ENCODE peak calls at places on chromosomes 16 and 17, in seven cellular contexts. O is IMR-90, W is H9, G is H1, F is mesenchymal stem cell, Z is neuronal stem cell, E is trophoblast cell. R is an unnamed sample.

GRCh38 chr16:88815901-88816589 is 4.3 kb upstream of the APRT start:
- DNase-seq in F (peak), O (no peak), W (peak), G (peak), E (peak), Z (no peak), R (no peak)

GRCh38 chr16:22945361-22945760 is 131.4 kb downstream of the HS3ST2 start:
- DNase-seq in O (no peak), W (no peak), E (no peak), G (no peak), F (no peak), Z (no peak), R (peak)

GRCh38 chr16:1408171-1408837 is 6.2 kb downstream of the UNKL start:
- DNase-seq in W (peak), F (peak), G (peak), Z (peak), E (peak), O (peak), R (peak)

GRCh38 chr17:78953356-78954350 is 26.1 kb downstream of the LGALS3BP start:
- DNase-seq in G (no peak), F (no peak), E (no peak), O (no peak), W (peak), Z (no peak), R (no peak)

GRCh38 chr16:69718365-69718764 is 8.0 kb downstream of the NQO1 start:
- DNase-seq in W (no peak), Z (no peak), O (no peak), G (no peak), E (no peak), F (no peak), R (no peak)

GRCh38 chr16:58176608-58177346 is 21.1 kb downstream of the CSNK2A2 start:
- DNase-seq in Z (no peak), E (no peak), F (no peak), G (no peak), W (no peak), O (no peak), R (no peak)

GRCh38 chr16:67015317-67015731 is 13.6 kb upstream of the CBFB start:
- DNase-seq in Z (no peak), F (no peak), W (no peak), G (no peak), E (no peak), O (no peak), R (no peak)

GRCh38 chr16:76956801-76957200 is 234.2 kb upstream of the MON1B start:
- DNase-seq in Z (no peak), O (no peak), W (no peak), F (no peak), E (peak), G (no peak), R (no peak)

GRCh38 chr16:49930841-49931240 is 74.9 kb upstream of the ZNF423 start:
- DNase-seq in F (no peak), Z (no peak), O (no peak), E (no peak), G (no peak), W (no peak), R (no peak)

GRCh38 chr16:29899516-29900101 is at the start of gene SEZ6L2:
- DNase-seq in Z (peak), G (peak), O (peak), F (peak), E (peak), W (peak), R (peak)

GRCh38 chr17:74259667-74260524 is 14.1 kb upstream of the DNAI2 start:
- DNase-seq in G (peak), E (no peak), W (peak), O (no peak), F (no peak), Z (no peak), R (peak)

GRCh38 chr16:27769561-27770222 is 219.7 kb downstream of the KATNIP start:
- DNase-seq in W (no peak), G (no peak), E (peak), F (no peak), Z (no peak), O (peak), R (peak)

GRCh38 chr16:49516382-49517036 is 142.9 kb downstream of the C16orf78 start:
- DNase-seq in G (no peak), E (peak), W (no peak), F (no peak), Z (no peak), O (no peak), R (no peak)

GRCh38 chr16:54342966-54343365 is 56.4 kb upstream of the IRX3 start:
- DNase-seq in E (peak), Z (no peak), O (no peak), G (no peak), F (no peak), W (no peak), R (no peak)

GRCh38 chr17:37830151-37830993 is 85.5 kb upstream of the HNF1B start:
- DNase-seq in G (no peak), O (no peak), E (no peak), Z (no peak), W (no peak), F (no peak), R (no peak)

GRCh38 chr16:67284699-67285646 is 5.6 kb downstream of the PLEKHG4 start:
- DNase-seq in Z (peak), W (peak), F (peak), E (peak), O (peak), G (peak), R (peak)

GRCh38 chr17:44383363-44383762 is 6.1 kb downstream of the ITGA2B start:
- DNase-seq in E (no peak), G (no peak), W (no peak), Z (no peak), F (no peak), O (no peak), R (no peak)

GRCh38 chr17:74354123-74354522 is 7.5 kb downstream of the BTBD17 start:
- DNase-seq in O (no peak), G (peak), Z (peak), E (no peak), F (no peak), W (peak), R (peak)

GRCh38 chr17:62126292-62126691 is 61.2 kb upstream of the MED13 start:
- DNase-seq in Z (no peak), G (no peak), F (no peak), E (no peak), W (no peak), O (no peak), R (no peak)

GRCh38 chr16:60151987-60152386 is 1417.9 kb upstream of the GOT2 start:
- DNase-seq in O (no peak), Z (no peak), G (no peak), F (no peak), W (no peak), E (no peak), R (no peak)

GRCh38 chr16:21222495-21223337 is 10.8 kb upstream of the ANKS4B start:
- DNase-seq in W (no peak), O (no peak), Z (no peak), G (no peak), E (peak), F (no peak), R (peak)

GRCh38 chr17:37255434-37255833 is 120.4 kb upstream of the C17orf78 start:
- DNase-seq in F (no peak), W (no peak), E (no peak), O (no peak), G (no peak), Z (no peak), R (no peak)

GRCh38 chr17:77735341-77736206 is 222.9 kb upstream of the TNRC6C start:
- DNase-seq in W (peak), G (no peak), Z (no peak), E (no peak), O (no peak), F (no peak), R (peak)

GRCh38 chr17:78875738-78876597 is 27.0 kb downstream of the CEP295NL start:
- DNase-seq in E (no peak), Z (no peak), G (no peak), O (peak), W (no peak), F (peak), R (no peak)

GRCh38 chr17:38705803-38706624 is 941 bp downstream of the MLLT6 start:
- DNase-seq in Z (peak), O (no peak), G (peak), E (peak), F (peak), W (peak), R (peak)

GRCh38 chr16:53509906-53510703 is 7.1 kb upstream of the AKTIP start:
- DNase-seq in O (peak), Z (peak), E (peak), F (peak), G (peak), W (peak), R (peak)

GRCh38 chr16:58299757-58300349 is 5.0 kb upstream of the PRSS54 start:
- DNase-seq in G (peak), E (peak), O (peak), W (peak), Z (no peak), F (no peak), R (peak)

GRCh38 chr16:57141822-57142631 is 43.8 kb downstream of the PSME3IP1 start:
- DNase-seq in O (no peak), F (no peak), E (no peak), G (no peak), W (no peak), Z (no peak), R (no peak)

GRCh38 chr17:55124730-55125129 is 140.0 kb upstream of the HLF start:
- DNase-seq in F (no peak), G (no peak), E (no peak), Z (no peak), O (no peak), W (no peak), R (no peak)

GRCh38 chr16:79869304-79870015 is 268.9 kb upstream of the MAF start:
- DNase-seq in Z (no peak), F (no peak), W (no peak), G (no peak), E (no peak), O (no peak), R (no peak)

GRCh38 chr17:83057793-83058477 is 21.5 kb upstream of the METRNL start:
- DNase-seq in E (no peak), G (no peak), F (no peak), W (no peak), Z (no peak), O (no peak), R (no peak)

GRCh38 chr16:908526-909155 is 62.1 kb downstream of the LMF1 start:
- DNase-seq in G (no peak), O (no peak), Z (no peak), F (no peak), W (no peak), E (peak), R (no peak)

DNA sequence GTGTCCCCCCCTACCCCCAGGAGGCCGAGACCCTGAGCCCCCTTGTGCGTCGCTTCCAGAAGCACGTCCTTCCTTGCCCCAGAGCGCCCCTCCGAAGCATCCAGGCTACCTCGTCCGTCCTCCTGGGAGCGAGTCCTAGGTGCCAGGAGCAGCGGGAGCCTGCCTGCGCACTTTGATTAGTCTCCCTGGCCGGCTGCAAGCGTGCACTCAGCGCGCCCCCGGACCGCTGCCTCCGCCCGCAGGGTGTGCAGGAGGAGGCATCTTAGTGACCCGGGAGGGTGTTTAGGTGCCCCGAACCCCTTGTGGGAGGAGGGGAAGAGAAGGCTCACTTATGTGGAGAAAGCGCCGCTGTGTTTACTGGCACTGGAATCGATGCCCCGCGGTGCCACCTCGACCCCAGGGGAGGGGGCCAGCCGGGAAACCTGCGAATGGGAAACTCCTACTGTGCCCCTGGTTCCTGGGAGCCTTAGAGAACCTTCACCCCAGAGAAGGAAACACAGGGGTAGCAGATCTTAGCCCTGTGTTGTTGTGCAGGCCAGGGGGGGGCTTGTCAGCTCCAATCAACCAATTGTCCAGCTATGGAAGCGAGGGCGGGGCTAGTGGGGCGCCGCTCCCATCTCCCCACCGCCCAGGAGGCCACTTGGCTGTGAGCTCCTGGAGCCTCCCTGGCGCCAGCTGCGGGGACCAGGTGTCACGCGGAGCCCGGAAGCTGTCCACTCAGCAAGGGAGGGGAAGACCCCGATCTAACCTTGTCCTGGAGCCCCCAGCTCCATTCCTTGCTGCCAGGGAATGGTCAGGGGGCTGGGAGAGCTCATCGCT is 922.8 kb upstream of the EEF2KMT start:
- DNase-seq in O (no peak), E (no peak), W (peak), F (no peak), Z (no peak), G (peak), R (peak)
- H3K18ac ChIP-seq in O (no peak), E (no peak), W (no peak), F (no peak), Z (peak), G (peak), R (no peak)

GRCh38 chr17:81822312-81822637 is 10.8 kb downstream of the MCRIP1 start:
- DNase-seq in G (no peak), E (no peak), Z (no peak), W (no peak), F (no peak), O (no peak), R (no peak)
- H3K18ac ChIP-seq in G (no peak), E (no peak), Z (peak), W (no peak), F (no peak), O (no peak), R (no peak)

GRCh38 chr16:85140455-85141012 is 28.3 kb upstream of the CIBAR2 start:
- DNase-seq in O (no peak), W (no peak), F (no peak), Z (no peak), G (no peak), E (no peak), R (no peak)
- H3K18ac ChIP-seq in O (no peak), W (no peak), F (no peak), Z (no peak), G (no peak), E (no peak), R (no peak)

DNA sequence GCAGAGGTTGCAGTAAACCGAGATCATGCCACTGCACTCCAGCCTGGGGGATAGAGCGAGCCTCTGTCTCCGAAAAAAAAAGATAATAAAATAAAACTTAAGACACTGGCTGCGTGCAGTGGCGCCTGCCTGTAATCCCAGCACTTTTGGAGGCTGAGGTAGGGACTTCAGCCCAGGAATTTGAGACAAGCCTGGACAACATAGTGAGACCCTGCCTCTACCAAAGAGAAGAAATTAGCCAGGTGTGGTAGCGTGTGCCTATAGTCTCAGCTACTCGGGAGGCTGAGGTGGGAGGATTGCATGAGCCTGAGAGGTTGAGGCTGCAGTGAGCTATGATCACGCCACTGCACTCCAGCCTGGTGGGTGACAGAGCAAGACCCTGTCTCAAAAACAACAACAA is 26.6 kb downstream of the RARA start:
- DNase-seq in G (no peak), E (no peak), F (no peak), O (no peak), W (no peak), Z (no peak), R (no peak)
- H3K18ac ChIP-seq in G (no peak), E (no peak), F (no peak), O (no peak), W (no peak), Z (no peak), R (no peak)

GRCh38 chr17:76523084-76524037 is 14.1 kb downstream of the CYGB start:
- DNase-seq in O (peak), F (peak), G (peak), E (peak), Z (peak), W (peak), R (peak)

GRCh38 chr17:76517638-76518038 is 16.4 kb upstream of the RHBDF2 start:
- DNase-seq in F (no peak), Z (no peak), E (no peak), O (no peak), W (no peak), G (no peak), R (no peak)

GRCh38 chr17:76519048-76519614 is 17.9 kb upstream of the RHBDF2 start:
- DNase-seq in O (no peak), W (no peak), Z (no peak), G (no peak), F (no peak), E (no peak), R (no peak)

GRCh38 chr17:76521262-76521661 is 16.2 kb downstream of the CYGB start:
- DNase-seq in F (no peak), O (no peak), Z (no peak), W (no peak), G (no peak), E (no peak), R (no peak)

GRCh38 chr17:76519667-76520066 is 17.8 kb downstream of the CYGB start:
- DNase-seq in W (no peak), Z (no peak), G (no peak), E (no peak), F (no peak), O (no peak), R (no peak)
- H3K18ac ChIP-seq in W (no peak), Z (no peak), G (no peak), E (no peak), F (no peak), O (no peak), R (no peak)

DNA sequence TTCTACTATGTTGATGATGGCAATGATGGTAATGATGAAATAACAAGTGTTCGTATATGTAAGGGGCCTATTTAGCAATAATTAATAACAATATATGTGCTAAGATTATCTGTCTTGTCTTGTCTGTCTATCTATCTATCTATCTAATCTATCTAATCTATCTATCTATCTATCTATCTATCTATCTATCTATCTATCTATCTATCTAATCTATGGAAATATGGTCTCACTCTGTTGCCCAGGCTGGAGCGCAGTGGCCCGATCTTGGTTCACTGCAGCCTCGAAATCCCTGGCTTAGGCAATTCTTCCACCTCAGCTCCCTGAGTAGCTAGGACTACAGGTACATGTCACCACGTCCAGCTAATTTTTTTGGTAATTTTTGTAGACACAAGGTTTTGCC is 44.7 kb downstream of the MIS12 start:
- DNase-seq in Z (no peak), O (no peak), E (no peak), W (no peak), G (no peak), F (no peak), R (no peak)
- H3K18ac ChIP-seq in Z (no peak), O (no peak), E (no peak), W (no peak), G (no peak), F (no peak), R (no peak)